ENCODE peak calls at places on chromosomes 1 and 21, in five cellular contexts. E is heart left ventricle, P is glutamatergic neuron, I is nephron progenitor cell, F is neural progenitor cell. N is an unnamed sample.

GRCh38 chr1:158039380-158039779 is 45.9 kb downstream of the KIRREL1 start:
- DNase-seq in F (no peak), P (no peak), I (no peak), E (no peak), N (peak)

GRCh38 chr1:47317841-47318240 is 3.9 kb upstream of the STIL start:
- DNase-seq in I (no peak), P (no peak), E (no peak), F (no peak), N (peak)

GRCh38 chr1:55386456-55386855 is 171.3 kb upstream of the USP24 start:
- DNase-seq in F (no peak), P (no peak), I (no peak), E (no peak), N (no peak)

GRCh38 chr1:192086643-192087042 is 71.6 kb upstream of the RGS18 start:
- DNase-seq in F (no peak), I (no peak), P (no peak), E (no peak), N (no peak)

GRCh38 chr1:22826630-22827580 is 116.3 kb downstream of the EPHB2 start:
- DNase-seq in I (no peak), P (no peak), F (no peak), E (peak), N (peak)

GRCh38 chr1:60213253-60213652 is 139.7 kb upstream of the C1orf87 start:
- DNase-seq in P (no peak), E (no peak), I (no peak), F (no peak), N (no peak)

GRCh38 chr1:11952455-11953109 is 18.1 kb downstream of the PLOD1 start:
- DNase-seq in F (no peak), E (no peak), P (no peak), I (no peak), N (no peak)

GRCh38 chr1:18385239-18385790 is 95.4 kb upstream of the KLHDC7A start:
- DNase-seq in I (peak), E (no peak), P (peak), F (peak), N (no peak)

GRCh38 chr1:33738976-33739375 is 124.9 kb upstream of the HMGB4 start:
- DNase-seq in F (no peak), I (no peak), P (no peak), E (no peak), N (no peak)

GRCh38 chr1:33740040-33740745 is 123.7 kb upstream of the HMGB4 start:
- DNase-seq in P (no peak), E (no peak), I (no peak), F (no peak), N (no peak)

GRCh38 chr1:33738536-33738935 is 125.3 kb upstream of the HMGB4 start:
- DNase-seq in F (no peak), I (no peak), P (no peak), E (no peak), N (no peak)

GRCh38 chr1:33736496-33736895 is 127.4 kb upstream of the HMGB4 start:
- DNase-seq in I (no peak), P (no peak), E (no peak), F (no peak), N (no peak)

GRCh38 chr1:33735624-33736023 is 128.3 kb upstream of the HMGB4 start:
- DNase-seq in P (no peak), F (peak), E (no peak), I (no peak), N (peak)
- TF ChIP-seq CTCF in P (no peak), F (peak), E (peak), I (no peak), N (peak)

GRCh38 chr1:178774263-178774662 is 49.2 kb downstream of the RALGPS2 start:
- DNase-seq in E (no peak), F (no peak), I (no peak), P (no peak), N (peak)
- TF ChIP-seq CTCF in E (peak), F (peak), I (peak), P (peak), N (peak)

DNA sequence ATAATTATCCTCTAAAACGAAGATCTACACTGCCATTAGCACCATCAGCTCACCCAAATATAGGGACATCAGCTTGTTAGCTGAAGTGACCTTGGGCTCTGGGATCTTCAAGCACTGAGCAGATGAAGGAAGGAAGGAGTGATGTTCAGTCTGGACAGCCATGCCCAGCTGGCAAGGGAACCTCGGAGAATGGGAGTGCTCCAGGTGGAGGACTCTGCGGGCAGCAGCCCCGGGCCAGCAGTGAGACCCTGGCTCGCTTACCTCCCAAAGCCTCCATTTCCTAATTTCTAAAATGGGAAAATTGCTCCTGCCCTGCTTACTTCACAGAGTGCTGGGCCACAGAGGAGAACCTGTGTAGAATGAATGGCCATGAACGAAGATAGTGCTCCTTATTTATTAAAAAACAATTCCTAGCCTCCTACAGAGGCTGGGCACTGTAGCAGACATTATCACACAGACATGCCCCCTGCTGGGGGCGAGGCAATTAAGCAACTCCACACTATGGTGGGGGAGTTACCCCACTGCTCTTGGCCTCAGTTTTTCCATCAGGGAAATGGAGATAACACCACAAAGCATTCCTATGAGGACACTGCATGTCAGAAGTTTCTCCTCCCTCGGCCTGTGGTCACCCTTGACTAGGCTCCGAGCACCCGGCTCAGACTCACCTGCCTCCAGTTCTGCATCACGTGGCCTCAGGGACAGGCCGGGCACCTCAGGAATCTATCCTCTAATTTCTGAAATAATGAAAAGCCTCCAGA is 117.6 kb downstream of the KCNN3 start:
- DNase-seq in F (no peak), E (no peak), I (no peak), P (no peak), N (no peak)
- TF ChIP-seq CTCF in F (no peak), E (no peak), I (no peak), P (no peak), N (no peak)

DNA sequence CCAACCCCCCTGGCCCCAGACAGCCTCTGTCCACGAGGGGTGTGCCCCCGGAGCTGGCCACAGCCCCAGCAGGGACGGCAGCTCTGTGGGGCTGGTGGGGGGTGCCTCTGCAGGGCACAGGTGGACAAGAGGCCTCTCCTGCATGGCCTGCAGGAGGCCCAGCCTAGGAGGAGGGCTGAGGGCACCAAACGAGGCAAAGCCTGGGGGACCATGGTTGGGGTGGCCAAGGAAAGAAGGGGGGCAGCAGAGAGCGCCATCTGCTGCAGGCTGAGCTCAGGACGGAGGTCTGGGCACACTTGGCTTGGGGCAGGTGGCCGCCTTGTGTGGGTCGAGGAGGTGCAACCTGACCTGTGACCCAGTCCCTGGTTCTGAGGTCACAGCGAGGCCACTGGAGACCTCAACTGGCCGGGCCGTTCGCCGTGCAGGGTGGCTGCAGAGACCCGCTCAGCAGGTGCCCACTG is 27.3 kb downstream of the RRP1 start:
- DNase-seq in F (no peak), P (no peak), I (no peak), E (peak), N (no peak)
- TF ChIP-seq CTCF in F (peak), P (no peak), I (no peak), E (no peak), N (no peak)

GRCh38 chr1:33326690-33327300 is 5.9 kb upstream of the A3GALT2 start:
- DNase-seq in F (no peak), P (no peak), E (no peak), I (no peak), N (no peak)

GRCh38 chr1:33323663-33324477 is 3.0 kb upstream of the A3GALT2 start:
- DNase-seq in P (no peak), I (no peak), F (no peak), E (no peak), N (no peak)

GRCh38 chr1:33322870-33323585 is 2.1 kb upstream of the A3GALT2 start:
- DNase-seq in P (no peak), I (no peak), E (no peak), F (no peak), N (no peak)

GRCh38 chr1:33322109-33322508 is 1.2 kb upstream of the A3GALT2 start:
- DNase-seq in F (no peak), I (no peak), P (no peak), E (no peak), N (no peak)

DNA sequence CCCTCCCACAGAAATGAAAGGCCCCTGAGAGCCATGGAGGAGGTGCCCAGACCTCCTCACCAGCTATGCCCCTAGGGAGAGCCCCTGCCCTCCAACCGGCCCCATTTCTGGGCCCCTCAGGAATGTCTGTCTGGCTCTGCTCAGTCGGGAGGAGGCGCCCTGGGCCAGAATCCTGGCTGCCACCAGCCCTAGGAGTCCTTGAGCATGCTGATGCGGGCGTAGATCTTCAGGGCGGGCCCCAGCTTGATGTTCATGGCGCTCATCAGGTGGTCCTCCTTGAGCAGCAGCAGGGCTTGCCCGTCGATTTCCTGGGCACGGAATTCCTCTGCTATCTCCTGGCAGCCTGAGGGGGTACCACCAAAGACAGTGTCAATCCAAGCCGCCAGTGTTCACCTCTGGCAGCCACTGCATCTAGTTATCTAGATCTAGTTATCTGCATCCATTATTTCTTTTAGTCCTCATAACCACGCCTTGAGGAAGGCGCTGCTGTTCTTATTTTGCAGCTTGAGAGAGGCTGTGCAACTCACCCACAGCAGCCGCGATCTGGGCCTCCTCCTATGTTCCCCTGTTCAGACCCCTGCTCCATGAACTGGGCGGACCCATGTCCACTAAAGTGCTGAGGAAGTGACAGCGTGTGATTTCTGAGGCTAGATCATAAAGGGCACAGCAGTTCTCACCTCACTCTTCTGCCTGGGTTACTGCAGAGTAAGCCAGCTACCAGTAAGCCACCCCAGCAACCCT is 3.9 kb upstream of the A3GALT2 start:
- DNase-seq in E (no peak), P (no peak), I (no peak), F (no peak), N (no peak)
- TF ChIP-seq CTCF in E (no peak), P (no peak), I (no peak), F (no peak), N (no peak)

N was measured in fibroblast of mammary gland.